ENCODE peak calls at places on chromosomes 2 and 18, in six cellular contexts. N, Z, J, U, Q and X are unnamed samples.

GRCh38 chr2:177265834-177266817 is 1.6 kb upstream of the NFE2L2 start:
- DNase-seq in N (peak), Q (no peak), J (peak), Z (no peak), U (no peak), X (no peak)

GRCh38 chr2:161169335-161169734 is 9.1 kb downstream of the TANK start:
- DNase-seq in N (no peak), U (no peak), Z (no peak), J (no peak), Q (no peak), X (no peak)

GRCh38 chr2:175432021-175432420 is 250.5 kb upstream of the ATP5MC3 start:
- DNase-seq in Z (no peak), N (no peak), U (no peak), J (no peak), Q (no peak), X (no peak)

GRCh38 chr2:230938516-230939065 is 13.5 kb upstream of the GPR55 start:
- DNase-seq in U (no peak), Q (no peak), N (no peak), J (no peak), Z (no peak), X (no peak)

GRCh38 chr2:65366595-65367125 is 65.7 kb downstream of the SPRED2 start:
- DNase-seq in J (peak), U (no peak), Z (no peak), Q (peak), N (peak), X (no peak)

GRCh38 chr2:14761118-14761517 is 128.6 kb downstream of the LRATD1 start:
- DNase-seq in Z (no peak), J (no peak), N (no peak), U (no peak), Q (no peak), X (no peak)

GRCh38 chr2:70328921-70329561 is 27.2 kb upstream of the FAM136A start:
- DNase-seq in J (no peak), Q (no peak), Z (no peak), U (peak), N (peak), X (no peak)

GRCh38 chr2:29706171-29706690 is 215.2 kb downstream of the ALK start:
- DNase-seq in J (no peak), U (no peak), N (no peak), Z (no peak), Q (no peak), X (no peak)

GRCh38 chr18:49682301-49683190 is 120.7 kb downstream of the LIPG start:
- DNase-seq in Z (no peak), J (no peak), Q (no peak), N (no peak), U (no peak), X (no peak)

GRCh38 chr18:22337878-22338277 is 79.8 kb downstream of the CTAGE1 start:
- DNase-seq in U (no peak), N (no peak), Z (no peak), Q (no peak), J (no peak), X (no peak)

GRCh38 chr2:42314892-42315468 is 46.0 kb downstream of the COX7A2L start:
- DNase-seq in U (no peak), Q (no peak), Z (no peak), N (no peak), J (no peak), X (no peak)

GRCh38 chr18:10285283-10285640 is 169.2 kb upstream of the APCDD1 start:
- DNase-seq in Q (peak), Z (no peak), N (no peak), J (no peak), U (no peak), X (no peak)

GRCh38 chr2:169300617-169301530 is 61.5 kb downstream of the LRP2 start:
- DNase-seq in J (no peak), N (no peak), Q (no peak), U (no peak), Z (no peak), X (no peak)

GRCh38 chr2:173326806-173327205 is 27.9 kb upstream of the CDCA7 start:
- DNase-seq in J (no peak), U (no peak), Q (no peak), N (no peak), Z (no peak), X (no peak)

GRCh38 chr2:28359222-28360065 is 33.2 kb upstream of the FOSL2 start:
- DNase-seq in Z (peak), N (peak), J (peak), Q (peak), U (no peak), X (peak)

DNA sequence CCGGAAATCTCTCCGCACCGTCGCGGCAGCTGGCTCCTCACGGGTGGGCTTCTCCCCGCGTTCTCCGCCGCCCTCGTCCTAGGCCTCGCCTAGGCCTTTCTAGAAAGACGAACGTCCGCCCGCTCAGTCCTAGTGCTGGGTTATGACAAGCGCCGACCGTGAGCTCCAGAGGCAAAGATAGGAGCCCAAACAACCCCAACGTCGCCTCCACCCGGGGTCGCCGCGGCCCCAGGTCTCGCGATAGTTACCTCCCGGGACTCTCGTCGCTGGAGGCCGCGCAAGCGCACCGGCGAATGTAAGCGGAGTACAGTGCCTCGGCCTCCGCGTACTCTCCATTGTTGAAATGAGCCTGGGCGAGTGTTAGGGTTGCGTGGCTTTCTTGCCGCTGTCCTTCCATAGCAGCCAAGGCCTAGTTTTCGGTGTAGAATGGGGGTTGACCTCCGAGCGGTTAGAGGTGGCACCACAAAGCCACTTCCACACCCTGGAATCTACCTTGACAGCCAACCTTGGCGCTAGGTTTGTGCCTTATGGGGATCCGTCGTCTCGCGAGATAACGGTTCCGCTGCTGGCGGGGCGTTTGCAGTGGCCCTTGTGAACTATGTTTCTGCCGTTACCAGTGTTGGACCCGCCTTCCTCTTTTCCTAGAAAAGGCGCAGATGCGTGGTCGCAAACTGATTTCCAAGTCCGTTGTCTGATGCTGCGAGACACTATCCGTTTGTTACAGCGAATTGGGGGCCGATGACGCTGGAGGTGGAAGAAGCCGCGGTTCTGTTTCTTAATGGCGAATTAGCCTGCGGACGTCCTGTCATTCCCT is at the start of gene TTC32:
- DNase-seq in U (peak), N (peak), Q (peak), Z (peak), J (peak), X (peak)
- TF ChIP-seq POLR2A in U (no peak), N (peak), Q (peak), Z (peak), J (peak), X (peak)

DNA sequence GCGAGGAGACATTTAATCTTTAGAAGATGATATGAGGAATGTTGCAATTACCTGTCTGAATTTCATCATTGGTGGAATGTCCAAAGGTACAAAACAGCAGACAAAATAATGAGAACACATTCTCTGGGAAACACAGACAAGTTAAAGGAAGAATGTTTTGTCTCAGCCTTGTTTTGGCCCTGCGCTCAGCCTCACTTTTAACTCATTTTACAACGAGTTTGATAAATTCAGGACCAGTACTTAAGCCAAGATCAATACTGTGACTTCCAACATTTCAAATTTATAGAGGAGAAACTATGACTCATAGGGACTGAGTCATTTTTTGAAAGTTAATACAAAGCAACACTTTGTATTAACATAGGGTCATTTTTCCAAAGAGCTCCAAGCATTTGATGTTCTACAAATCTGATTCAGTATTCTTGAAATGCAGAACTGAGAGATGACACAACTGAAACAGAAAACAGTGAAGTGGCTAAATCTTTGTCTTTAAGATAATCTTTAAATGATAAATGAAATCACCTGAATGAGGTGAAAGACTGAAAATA is 833.2 kb upstream of the CHAC2 start:
- DNase-seq in N (peak), U (no peak), J (no peak), Z (no peak), Q (peak), X (no peak)
- TF ChIP-seq TAF1 in N (no peak), U (no peak), J (no peak), Z (no peak), Q (no peak), X (no peak)

DNA sequence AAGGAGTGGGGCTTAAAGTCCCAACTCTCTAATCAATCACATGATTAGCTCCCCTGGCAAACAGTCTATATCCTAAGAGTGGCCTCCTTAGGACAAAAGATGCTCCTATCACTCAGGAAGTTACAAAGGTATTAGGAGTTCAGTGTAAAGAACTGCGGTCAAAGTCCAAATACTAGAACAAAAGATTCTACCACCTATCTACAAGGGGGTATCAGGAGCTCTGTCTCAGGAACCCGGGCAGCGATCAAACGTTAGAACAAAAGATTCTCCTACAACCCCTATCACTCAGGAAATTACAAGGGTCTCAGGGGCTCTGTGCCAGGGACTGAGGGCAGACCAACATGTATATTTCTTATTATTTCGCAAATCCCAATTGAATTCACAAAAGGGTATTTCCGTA is 58.0 kb downstream of the DTNB start:
- DNase-seq in Z (no peak), U (no peak), J (no peak), N (peak), Q (no peak), X (no peak)
- TF ChIP-seq POLR2A in Z (no peak), U (no peak), J (no peak), N (no peak), Q (no peak), X (no peak)

DNA sequence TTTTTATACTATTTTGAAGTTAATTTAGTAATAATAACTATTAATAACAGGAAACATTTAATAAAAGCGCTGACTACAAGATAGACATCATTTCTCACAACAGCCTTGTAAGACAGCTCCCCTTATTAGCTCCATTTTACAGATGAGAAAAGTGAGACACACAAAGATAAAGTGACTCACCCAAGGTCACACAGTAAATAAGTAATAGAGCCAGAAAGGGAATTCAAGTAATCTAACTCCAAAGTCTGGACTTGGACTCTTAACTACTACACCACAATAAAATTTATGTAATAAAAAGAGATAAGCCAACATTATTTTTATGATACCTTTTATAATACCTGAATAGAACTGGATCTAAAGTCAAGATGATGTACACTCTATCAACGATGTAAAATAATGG is 25.3 kb downstream of the EXOC6B start:
- DNase-seq in Z (no peak), U (no peak), Q (no peak), N (no peak), J (no peak), X (no peak)
- TF ChIP-seq TAF1 in Z (no peak), U (no peak), Q (no peak), N (no peak), J (no peak), X (no peak)

DNA sequence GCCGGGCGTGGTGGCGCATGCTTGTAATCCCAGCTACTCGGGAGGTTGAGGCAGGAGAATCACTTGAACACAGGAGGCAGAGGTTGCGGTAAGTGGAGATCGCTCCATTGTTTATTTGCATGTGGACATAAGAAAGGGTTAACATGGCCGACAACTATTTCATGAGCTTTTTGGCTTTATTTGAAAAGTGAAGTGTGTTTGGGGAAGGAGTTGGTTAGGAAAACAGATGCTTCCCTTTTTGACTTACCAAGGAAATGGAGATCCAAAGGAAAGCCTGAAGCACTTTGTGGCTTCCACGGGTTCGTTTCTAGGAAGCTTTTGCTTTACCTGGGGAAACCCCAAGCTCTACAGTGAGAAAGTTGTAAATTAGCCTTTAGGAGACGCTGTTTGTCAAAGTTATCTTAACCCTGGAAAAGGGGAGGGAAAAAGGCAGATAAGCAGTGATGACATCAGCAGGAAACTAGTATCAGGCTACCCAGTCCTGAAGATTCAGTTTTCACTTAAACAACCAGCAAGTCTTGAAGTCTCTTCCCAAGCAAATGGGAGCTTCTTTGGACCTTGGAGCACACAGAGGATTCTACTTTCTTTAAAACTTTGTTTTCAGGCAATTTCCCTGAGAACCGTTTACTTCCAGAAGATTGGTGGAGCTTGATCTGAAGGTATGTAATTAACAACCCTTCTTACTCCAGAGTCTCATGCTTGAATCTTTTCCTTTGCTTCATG is at the start of gene CASP10:
- DNase-seq in Z (no peak), Q (peak), U (no peak), J (peak), N (peak), X (no peak)
- TF ChIP-seq POLR2A in Z (no peak), Q (no peak), U (no peak), J (peak), N (peak), X (no peak)

GRCh38 chr2:240961878-240962277 is 36.5 kb upstream of the SNED1 start:
- DNase-seq in Q (no peak), N (no peak), U (no peak), J (no peak), Z (no peak), X (no peak)
- TF ChIP-seq TAF1 in Q (no peak), N (no peak), U (no peak), J (no peak), Z (no peak), X (no peak)

GRCh38 chr18:12307871-12308385 is at the start of gene TUBB6:
- DNase-seq in J (peak), U (no peak), Z (peak), Q (no peak), N (no peak), X (peak)
- TF ChIP-seq POLR2A in J (no peak), U (no peak), Z (peak), Q (peak), N (no peak), X (peak)

GRCh38 chr2:10490806-10491291 is 42.7 kb upstream of the ODC1 start:
- DNase-seq in Q (no peak), N (peak), J (no peak), U (no peak), Z (no peak), X (no peak)

GRCh38 chr2:10493075-10493635 is 45.0 kb upstream of the ODC1 start:
- DNase-seq in U (no peak), Z (no peak), N (no peak), J (no peak), Q (no peak), X (no peak)

GRCh38 chr2:10487144-10488104 is 39.3 kb upstream of the ODC1 start:
- DNase-seq in J (no peak), Q (no peak), U (no peak), N (peak), Z (no peak), X (no peak)

GRCh38 chr2:10486601-10487079 is 38.5 kb upstream of the ODC1 start:
- DNase-seq in N (peak), J (no peak), U (no peak), Q (no peak), Z (no peak), X (no peak)

DNA sequence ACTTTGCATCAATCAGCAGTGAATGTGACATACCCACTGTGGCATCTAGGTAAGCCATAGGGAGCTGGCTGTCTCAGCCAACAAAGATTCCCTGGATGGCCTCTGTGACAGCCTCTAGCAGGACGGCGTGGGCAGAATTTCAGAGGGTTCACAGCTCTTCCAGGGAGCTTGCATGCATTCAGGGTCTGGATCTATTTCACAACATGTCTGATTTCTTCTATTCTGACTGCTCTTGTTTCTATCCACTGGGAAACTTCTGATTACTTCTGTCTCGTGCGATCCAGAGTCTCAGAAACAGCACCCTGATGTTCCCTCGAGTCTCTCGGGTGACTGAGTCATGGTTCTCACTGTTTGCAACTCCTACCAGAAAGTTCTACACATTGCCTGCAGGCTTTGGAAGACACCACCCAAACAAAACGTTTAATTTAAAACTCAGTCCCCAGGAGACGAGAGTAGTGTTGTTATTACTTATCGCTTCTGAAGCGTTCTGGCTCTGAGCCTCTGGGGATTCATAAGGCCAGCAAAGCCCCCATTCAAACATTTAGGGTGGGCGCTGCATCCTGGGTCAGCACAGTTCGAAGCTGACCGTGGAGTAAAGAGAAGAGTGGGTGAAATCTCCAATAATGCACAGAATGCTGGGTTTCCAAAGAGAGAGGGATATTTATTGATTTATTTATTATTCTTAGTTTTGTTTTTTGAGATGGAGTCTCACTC is 41.9 kb upstream of the ODC1 start:
- DNase-seq in Q (no peak), N (no peak), Z (no peak), J (no peak), U (no peak), X (no peak)
- TF ChIP-seq TAF1 in Q (no peak), N (no peak), Z (no peak), J (no peak), U (no peak), X (no peak)